ENCODE peak calls at places on chromosomes 4 and X, in ten cellular contexts. G is AG09319; T is Panc1; D is NCI-H1092 treated with DMSO at 0.1 percent for 48 hours; W is HCT116; V is lower leg skin; I is neural crest cell; A is endothelial cell; F is stimulated activated effector memory CD8-positive, alpha-beta T cell treated with anti-CD3 and anti-CD28 coated beads, Interleukin-12 subunit alpha, Interleukin-12 subunit beta, amount 100 ng/mL, for 72 hours; L is stimulated activated CD8-positive, alpha-beta memory T cell treated with anti-CD3 and anti-CD28 coated beads, Interleukin-12 subunit alpha, Interleukin-12 subunit beta, amount 100 ng/mL, for 4 hours. Y is an unnamed sample.

GRCh38 chrX:111170017-111170416 is 74.0 kb downstream of the PAK3 start:
- DNase-seq in W (no peak), F (no peak), D (no peak), T (no peak), G (no peak), A (no peak), V (no peak), I (no peak), L (no peak), Y (no peak)

GRCh38 chr4:76644831-76645485 is 209.9 kb downstream of the SHROOM3 start:
- DNase-seq in D (no peak), A (no peak), I (no peak), W (no peak), F (no peak), L (no peak), T (no peak), G (no peak), V (no peak), Y (no peak)

GRCh38 chr4:82797048-82797590 is 1.5 kb downstream of the SCD5 start:
- DNase-seq in A (no peak), I (no peak), V (no peak), F (no peak), D (peak; percentile 17), G (no peak), W (no peak), L (no peak), T (no peak), Y (peak; percentile 54)

GRCh38 chr4:167918077-167918476 is 174.3 kb upstream of the ANXA10 start:
- DNase-seq in T (no peak), W (no peak), V (no peak), I (no peak), D (no peak), L (no peak), A (no peak), F (no peak), G (no peak), Y (no peak)

GRCh38 chrX:80876877-80877276 is 67.2 kb upstream of the BRWD3 start:
- DNase-seq in D (peak; percentile 19), W (peak; percentile 13), T (peak; percentile 10), I (no peak), G (no peak), A (no peak), L (no peak), F (no peak), V (no peak), Y (no peak)

GRCh38 chr4:147453561-147454141 is 27.2 kb upstream of the EDNRA start:
- DNase-seq in A (no peak), V (no peak), L (no peak), F (no peak), W (peak; percentile 39), I (no peak), G (peak; percentile 12), T (no peak), D (no peak), Y (no peak)

GRCh38 chr4:74845834-74846233 is 51.5 kb upstream of the BTC start:
- DNase-seq in I (no peak), T (no peak), F (no peak), V (no peak), G (no peak), D (no peak), W (no peak), A (no peak), L (no peak), Y (no peak)

GRCh38 chr4:175298119-175298518 is 380.0 kb downstream of the ADAM29 start:
- DNase-seq in G (no peak), D (no peak), W (no peak), T (no peak), F (no peak), I (no peak), V (no peak), L (no peak), A (no peak), Y (no peak)

GRCh38 chr4:135227842-135228241 is 1026.3 kb upstream of the PABPC4L start:
- DNase-seq in A (no peak), W (no peak), I (no peak), D (no peak), G (no peak), L (no peak), T (no peak), V (no peak), F (no peak), Y (no peak)

GRCh38 chr4:146310319-146311021 is 96.1 kb downstream of the REELD1 start:
- DNase-seq in V (no peak), I (no peak), L (no peak), A (no peak), D (no peak), F (no peak), W (no peak), T (no peak), G (no peak), Y (no peak)

GRCh38 chrX:10360121-10360520 is 203.3 kb downstream of the CLCN4 start:
- DNase-seq in A (no peak), D (peak; percentile 14), G (no peak), W (no peak), T (no peak), V (no peak), L (no peak), I (no peak), F (no peak), Y (peak; percentile 7)

Y was measured in SJCRH30.